ENCODE peak calls at places on chromosomes 2 and 18, in five cellular contexts. P is stomach, R is B cell, X is upper lobe of right lung, J is heart left ventricle. D is an unnamed sample.

GRCh38 chr18:36711813-36712444 is 116.9 kb downstream of the TPGS2 start:
- DNase-seq in P (no peak), R (no peak), X (no peak), J (peak; percentile 50), D (no peak)

GRCh38 chr2:54949431-54949830 is 100.8 kb downstream of the RTN4 start:
- DNase-seq in P (no peak), R (no peak), X (no peak), J (no peak), D (no peak)

GRCh38 chr2:85324639-85325465 is 2.9 kb downstream of the TGOLN2 start:
- DNase-seq in P (no peak), R (no peak), X (no peak), J (no peak), D (no peak)

GRCh38 chr18:44741551-44741950 is 60.9 kb downstream of the SETBP1 start:
- DNase-seq in P (no peak), R (no peak), X (no peak), J (no peak), D (no peak)

GRCh38 chr2:234135750-234136221 is 85.3 kb downstream of the SPP2 start:
- DNase-seq in P (peak; percentile 53), R (peak; percentile 55), X (peak; percentile 71), J (peak; percentile 22), D (peak; percentile 85)

GRCh38 chr2:174618179-174618578 is 20.6 kb upstream of the WIPF1 start:
- DNase-seq in P (no peak), R (no peak), X (no peak), J (no peak), D (no peak)

GRCh38 chr2:67048314-67048713 is 348.8 kb upstream of the ETAA1 start:
- DNase-seq in P (no peak), R (no peak), X (no peak), J (no peak), D (no peak)

GRCh38 chr2:38146302-38146916 is 70.5 kb upstream of the CYP1B1 start:
- DNase-seq in P (no peak), R (no peak), X (peak; percentile 85), J (peak; percentile 65), D (peak; percentile 87)

GRCh38 chr2:223588251-223588650 is 13.9 kb downstream of the SCG2 start:
- DNase-seq in P (no peak), R (no peak), X (no peak), J (no peak), D (no peak)

GRCh38 chr2:159639712-159640111 is 23.4 kb upstream of the BAZ2B start:
- DNase-seq in P (no peak), R (no peak), X (no peak), J (no peak), D (no peak)

GRCh38 chr2:33383838-33384237 is 92.6 kb upstream of the RASGRP3 start:
- DNase-seq in P (no peak), R (no peak), X (no peak), J (no peak), D (no peak)

GRCh38 chr2:241649414-241649813 is 11.9 kb downstream of the ATG4B start:
- DNase-seq in P (no peak), R (no peak), X (no peak), J (no peak), D (no peak)

GRCh38 chr2:190084704-190085103 is 22.2 kb upstream of the MSTN start:
- DNase-seq in P (no peak), R (no peak), X (no peak), J (no peak), D (no peak)

GRCh38 chr18:9708882-9709877 is 1.1 kb downstream of the RAB31 start:
- DNase-seq in P (no peak), R (peak; percentile 64), X (peak; percentile 67), J (peak; percentile 20), D (no peak)

GRCh38 chr2:55051026-55051866 is 995 bp upstream of the RTN4 start:
- DNase-seq in P (peak; percentile 46), R (no peak), X (no peak), J (peak; percentile 51), D (no peak)

GRCh38 chr18:57107141-57107832 is 39.6 kb upstream of the BOD1L2 start:
- DNase-seq in P (no peak), R (no peak), X (no peak), J (no peak), D (no peak)

GRCh38 chr2:200966770-200967169 is 3.3 kb upstream of the ORC2 start:
- DNase-seq in P (no peak), R (no peak), X (no peak), J (no peak), D (no peak)

GRCh38 chr2:136149011-136149410 is 31.1 kb upstream of the CXCR4 start:
- DNase-seq in P (no peak), R (no peak), X (no peak), J (no peak), D (no peak)

GRCh38 chr2:46564811-46565241 is 85.5 kb downstream of the TMEM247 start:
- DNase-seq in P (no peak), R (no peak), X (no peak), J (peak; percentile 66), D (no peak)

GRCh38 chr2:55999790-56000189 is 76.2 kb upstream of the EFEMP1 start:
- DNase-seq in P (no peak), R (no peak), X (no peak), J (no peak), D (no peak)

GRCh38 chr18:27685807-27686412 is 491.0 kb downstream of the CDH2 start:
- DNase-seq in P (peak; percentile 36), R (no peak), X (no peak), J (no peak), D (no peak)
- TF ChIP-seq CTCF in P (peak; percentile 61), R (no peak), X (peak; percentile 50), J (peak; percentile 44), D (peak; percentile 81)

DNA sequence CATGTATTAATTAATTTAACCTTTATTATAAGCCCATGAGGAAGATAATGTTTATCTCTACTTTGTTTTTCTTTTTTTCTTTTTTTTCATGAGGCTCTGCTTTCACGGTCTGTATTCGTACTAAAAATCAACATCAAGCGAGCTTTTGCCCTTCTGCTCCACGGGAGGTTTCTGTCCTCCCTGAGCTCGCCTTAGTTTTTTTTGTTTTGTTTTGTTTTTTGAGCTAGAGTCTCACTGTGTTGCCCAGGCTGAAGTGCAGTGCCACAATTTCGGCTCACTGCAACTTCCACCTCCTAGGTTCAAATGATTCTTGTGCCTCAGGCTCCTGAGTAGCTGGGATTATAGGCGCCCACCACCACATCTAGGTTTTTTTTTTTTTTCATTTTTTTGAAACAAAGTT is 29.9 kb upstream of the BMPR2 start:
- DNase-seq in P (no peak), R (no peak), X (no peak), J (no peak), D (no peak)
- TF ChIP-seq CTCF in P (no peak), R (no peak), X (no peak), J (no peak), D (no peak)

DNA sequence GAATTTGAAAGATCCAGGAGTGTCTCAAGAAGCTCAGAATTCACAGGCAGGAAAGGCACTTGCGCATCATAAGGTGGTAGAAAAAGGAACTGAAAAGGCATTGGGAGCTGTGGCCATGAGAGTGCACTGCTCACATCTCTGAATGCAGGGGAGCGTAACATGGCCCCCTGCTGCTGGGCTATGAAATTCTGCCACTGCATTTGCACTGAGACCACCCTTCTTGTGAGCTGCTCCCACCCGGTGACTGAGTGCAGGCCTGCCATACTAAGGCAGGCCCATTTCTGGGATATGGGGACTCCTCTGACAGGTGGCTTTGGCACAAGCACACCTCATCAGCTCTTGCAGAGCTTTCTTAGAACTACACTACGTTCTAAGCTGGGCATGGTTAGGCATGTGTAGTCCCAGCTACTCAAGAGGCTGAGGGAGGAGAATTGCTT is 25.3 kb upstream of the STARD7 start:
- DNase-seq in P (no peak), R (peak; percentile 53), X (no peak), J (no peak), D (no peak)
- TF ChIP-seq CTCF in P (no peak), R (peak; percentile 41), X (no peak), J (no peak), D (no peak)

GRCh38 chr2:127634066-127634617 is 11.8 kb upstream of the GPR17 start:
- DNase-seq in P (no peak), R (no peak), X (no peak), J (peak; percentile 41), D (no peak)

GRCh38 chr2:127637236-127637630 is 8.7 kb upstream of the GPR17 start:
- DNase-seq in P (no peak), R (peak; percentile 24), X (no peak), J (no peak), D (no peak)

GRCh38 chr2:127636248-127637235 is 9.4 kb upstream of the GPR17 start:
- DNase-seq in P (no peak), R (peak; percentile 25), X (no peak), J (no peak), D (no peak)

GRCh38 chr2:127634626-127635379 is 11.2 kb upstream of the GPR17 start:
- DNase-seq in P (no peak), R (no peak), X (no peak), J (no peak), D (no peak)

GRCh38 chr2:127635380-127636237 is 10.3 kb upstream of the GPR17 start:
- DNase-seq in P (no peak), R (no peak), X (no peak), J (no peak), D (no peak)
- TF ChIP-seq CTCF in P (no peak), R (no peak), X (no peak), J (no peak), D (no peak)